ENCODE peak calls at places on chromosomes 4 and X, in four cellular contexts. V is cardiac muscle cell, U is adrenal gland, H is A549. F is an unnamed sample.

GRCh38 chr4:81577392-81577791 is 105.7 kb upstream of the RASGEF1B start:
- DNase-seq in V (no peak), U (no peak), H (no peak), F (no peak)

GRCh38 chrX:2627272-2627867 is 63.7 kb upstream of the CD99 start:
- DNase-seq in V (peak), U (peak), H (peak), F (no peak)

GRCh38 chr4:23889814-23890269 is at the start of gene PPARGC1A:
- DNase-seq in V (peak), U (peak), H (no peak), F (no peak)

GRCh38 chrX:19811807-19812604 is 75.4 kb downstream of the SH3KBP1 start:
- DNase-seq in V (no peak), U (no peak), H (no peak), F (no peak)

GRCh38 chr4:8537041-8537461 is 43.1 kb upstream of the GPR78 start:
- DNase-seq in V (no peak), U (peak), H (peak), F (peak)

GRCh38 chr4:72473434-72473900 is 95.6 kb downstream of the ADAMTS3 start:
- DNase-seq in V (no peak), U (no peak), H (no peak), F (no peak)

GRCh38 chr4:81786063-81786763 is 314.5 kb upstream of the RASGEF1B start:
- DNase-seq in V (no peak), U (peak), H (no peak), F (no peak)

GRCh38 chr4:80788798-80789197 is 241.7 kb upstream of the BMP3 start:
- DNase-seq in V (peak), U (no peak), H (no peak), F (no peak)

GRCh38 chr4:2259541-2260267 is 2.2 kb downstream of the MXD4 start:
- DNase-seq in V (no peak), U (peak), H (no peak), F (no peak)

GRCh38 chr4:38805530-38806145 is 1.0 kb upstream of the TLR1 start:
- DNase-seq in V (no peak), U (peak), H (no peak), F (peak)

GRCh38 chr4:183200453-183200852 is 101.4 kb downstream of the WWC2 start:
- DNase-seq in V (no peak), U (peak), H (peak), F (no peak)

GRCh38 chr4:186724861-186725419 is 1.3 kb upstream of the FAT1 start:
- DNase-seq in V (peak), U (no peak), H (peak), F (no peak)

GRCh38 chrX:13048265-13048664 is 3.8 kb upstream of the FAM9C start:
- DNase-seq in V (no peak), U (no peak), H (no peak), F (no peak)

GRCh38 chr4:88609387-88609786 is 17.1 kb downstream of the HERC3 start:
- DNase-seq in V (no peak), U (no peak), H (no peak), F (no peak)

GRCh38 chrX:54067741-54068140 is 23.5 kb upstream of the PHF8 start:
- DNase-seq in V (no peak), U (no peak), H (no peak), F (no peak)

GRCh38 chrX:73127700-73128241 is 48.5 kb upstream of the PABPC1L2A start:
- DNase-seq in V (peak), U (no peak), H (peak), F (no peak)

GRCh38 chr4:147957446-147957845 is 225.6 kb downstream of the ARHGAP10 start:
- DNase-seq in V (no peak), U (no peak), H (no peak), F (no peak)

GRCh38 chr4:118033148-118034060 is 882 bp upstream of the NDST3 start:
- DNase-seq in V (peak), U (peak), H (peak), F (no peak)

GRCh38 chrX:15493118-15494082 is at the start of gene PIR:
- DNase-seq in V (peak), U (peak), H (peak), F (peak)

GRCh38 chr4:184911310-184911709 is 85.5 kb upstream of the ACSL1 start:
- DNase-seq in V (no peak), U (peak), H (no peak), F (no peak)

GRCh38 chr4:55346851-55347255 is 811 bp downstream of the SRD5A3 start:
- DNase-seq in V (no peak), U (no peak), H (no peak), F (no peak)

GRCh38 chr4:54165438-54165837 is 63.7 kb upstream of the PDGFRA start:
- DNase-seq in V (no peak), U (no peak), H (no peak), F (no peak)

GRCh38 chrX:74422576-74423288 is 1.4 kb downstream of the SLC16A2 start:
- DNase-seq in V (peak), U (peak), H (no peak), F (no peak)

GRCh38 chr4:10079256-10079655 is 37.3 kb downstream of the WDR1 start:
- DNase-seq in V (no peak), U (no peak), H (no peak), F (no peak)

GRCh38 chr4:39542633-39543393 is 15.6 kb upstream of the UGDH start:
- DNase-seq in V (no peak), U (no peak), H (peak), F (no peak)

GRCh38 chr4:169160825-169161224 is 109.9 kb downstream of the SH3RF1 start:
- DNase-seq in V (peak), U (peak), H (no peak), F (no peak)

GRCh38 chrX:8484360-8484759 is 19.7 kb downstream of the VCX3B start:
- DNase-seq in V (peak), U (no peak), H (no peak), F (no peak)

GRCh38 chrX:18674417-18674787 is 2.5 kb upstream of the RS1 start:
- DNase-seq in V (no peak), U (peak), H (no peak), F (no peak)

GRCh38 chrX:18676050-18676449 is 4.1 kb upstream of the RS1 start:
- DNase-seq in V (no peak), U (no peak), H (no peak), F (no peak)

GRCh38 chrX:18677140-18677834 is 5.4 kb upstream of the RS1 start:
- DNase-seq in V (no peak), U (no peak), H (no peak), F (no peak)

GRCh38 chrX:18674788-18675735 is 3.2 kb upstream of the RS1 start:
- DNase-seq in V (peak), U (peak), H (peak), F (peak)

DNA sequence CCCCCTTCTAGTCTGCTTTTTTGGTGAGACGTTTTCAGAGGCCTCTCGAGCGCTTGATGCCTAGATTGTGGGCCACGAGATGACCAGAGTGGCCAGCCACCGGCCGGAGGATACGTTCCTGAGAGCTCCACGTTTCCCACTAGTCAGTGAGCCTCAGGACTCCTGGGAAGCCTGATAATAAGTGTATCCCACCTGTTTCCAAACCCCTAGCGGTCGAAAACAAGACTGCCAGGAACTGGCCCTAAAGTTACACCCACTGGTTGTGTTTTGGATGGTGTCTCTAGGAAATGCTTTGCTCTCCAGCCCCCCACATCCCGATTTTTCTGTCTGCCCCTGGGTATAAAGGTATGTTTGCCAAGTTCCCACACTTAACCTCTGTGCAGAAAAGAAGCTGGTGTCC is 4.6 kb upstream of the RS1 start:
- DNase-seq in V (peak), U (no peak), H (peak), F (no peak)
- TF ChIP-seq CTCF in V (peak), U (no peak), H (no peak), F (no peak)

GRCh38 chrX:123581586-123581985 is 151.3 kb downstream of the THOC2 start:
- DNase-seq in V (no peak), U (no peak), H (no peak), F (no peak)

GRCh38 chrX:123580871-123581270 is 152.0 kb downstream of the THOC2 start:
- DNase-seq in V (no peak), U (no peak), H (no peak), F (no peak)
- H3K4me3 ChIP-seq in V (no peak), U (no peak), H (no peak), F (no peak)

DNA sequence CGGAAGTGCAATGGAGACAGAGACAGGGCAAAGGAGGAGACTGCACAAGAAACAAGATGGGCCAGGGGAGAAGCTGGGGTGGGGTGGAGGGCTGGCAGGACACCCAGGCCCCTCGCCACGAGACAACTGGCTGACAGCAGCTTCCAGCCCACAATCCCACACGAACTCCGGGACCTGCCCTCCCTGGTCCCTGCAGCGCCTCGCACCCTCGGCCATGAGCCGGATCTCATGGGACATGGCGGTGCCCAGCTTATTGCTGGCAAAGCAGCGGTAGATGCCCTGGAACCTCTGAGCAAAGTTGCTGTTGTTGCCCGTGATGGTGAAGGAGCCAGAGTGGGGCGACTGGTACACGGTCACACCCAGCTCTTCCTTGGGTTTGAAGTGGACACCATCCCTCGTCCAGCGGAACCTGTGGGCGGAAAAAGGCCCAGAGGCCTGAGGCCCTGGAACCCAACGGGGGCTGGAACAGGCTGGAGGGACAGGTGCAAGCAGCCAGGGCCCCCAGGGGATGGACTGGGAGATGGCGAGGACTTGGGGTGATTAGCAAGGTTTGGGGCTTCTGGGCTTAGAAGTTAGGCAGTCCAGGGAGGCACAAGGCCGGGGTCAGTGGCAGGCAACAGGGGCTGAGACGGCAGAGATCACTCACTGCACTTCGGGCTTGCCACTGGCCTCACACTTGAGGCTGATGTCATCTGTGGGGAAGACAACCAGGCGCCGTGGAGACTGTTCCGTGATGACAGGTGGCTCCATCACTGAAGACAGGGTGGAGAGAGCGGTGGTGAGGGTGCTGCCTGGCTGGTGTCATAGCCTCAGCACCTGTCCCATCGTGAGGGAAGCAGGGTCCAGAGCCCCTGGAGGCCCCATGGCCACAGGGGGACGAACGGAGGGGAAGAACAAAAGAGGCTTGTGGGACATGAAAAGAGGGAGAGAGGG is 13.8 kb downstream of the L1CAM start:
- DNase-seq in V (no peak), U (no peak), H (no peak), F (no peak)
- TF ChIP-seq CTCF in V (no peak), U (no peak), H (no peak), F (no peak)

GRCh38 chr4:141131738-141132688 is 1.3 kb downstream of the RNF150 start:
- DNase-seq in V (peak), U (peak), H (no peak), F (no peak)
- H3K4me3 ChIP-seq in V (peak), U (peak), H (peak), F (no peak)

GRCh38 chr4:5018096-5018495 is 1.2 kb downstream of the CYTL1 start:
- DNase-seq in V (no peak), U (no peak), H (peak), F (no peak)
- TF ChIP-seq CTCF in V (peak), U (no peak), H (no peak), F (no peak)